ENCODE peak calls at places on chromosomes 4 and X, in four cellular contexts. One of them, this sample, is unnamed.

GRCh38 chr4:5754529-5754881 is 43.5 kb downstream of the EVC start:
- DNase-seq in transverse colon: no peak
- DNase-seq in dorsolateral prefrontal cortex: no peak
- DNase-seq in upper lobe of left lung: no peak
- DNase-seq in this sample: no peak

GRCh38 chr4:140151700-140152014 is 2.3 kb downstream of the MAML3 start:
- DNase-seq in transverse colon: peak
- DNase-seq in dorsolateral prefrontal cortex: peak
- DNase-seq in upper lobe of left lung: peak
- DNase-seq in this sample: peak

GRCh38 chrX:150635952-150636351 is 57.2 kb upstream of the MTMR1 start:
- DNase-seq in transverse colon: no peak
- DNase-seq in dorsolateral prefrontal cortex: no peak
- DNase-seq in upper lobe of left lung: no peak
- DNase-seq in this sample: peak

GRCh38 chr4:169438057-169438480 is 167.3 kb upstream of the SH3RF1 start:
- DNase-seq in transverse colon: no peak
- DNase-seq in dorsolateral prefrontal cortex: no peak
- DNase-seq in upper lobe of left lung: no peak
- DNase-seq in this sample: peak

GRCh38 chr4:175376287-175376977 is 435.6 kb downstream of the GPM6A start:
- DNase-seq in transverse colon: no peak
- DNase-seq in dorsolateral prefrontal cortex: no peak
- DNase-seq in upper lobe of left lung: no peak
- DNase-seq in this sample: no peak

GRCh38 chr4:157170321-157170720 is 50.2 kb upstream of the GRIA2 start:
- DNase-seq in transverse colon: no peak
- DNase-seq in dorsolateral prefrontal cortex: no peak
- DNase-seq in upper lobe of left lung: no peak
- DNase-seq in this sample: no peak

GRCh38 chrX:53594354-53594753 is 92.2 kb downstream of the HUWE1 start:
- DNase-seq in transverse colon: no peak
- DNase-seq in dorsolateral prefrontal cortex: no peak
- DNase-seq in upper lobe of left lung: no peak
- DNase-seq in this sample: no peak

GRCh38 chr4:41550308-41550707 is 12.4 kb downstream of the LIMCH1 start:
- DNase-seq in transverse colon: no peak
- DNase-seq in dorsolateral prefrontal cortex: no peak
- DNase-seq in upper lobe of left lung: no peak
- DNase-seq in this sample: no peak

GRCh38 chr4:94976371-94977011 is 218.7 kb downstream of the BMPR1B start:
- DNase-seq in transverse colon: no peak
- DNase-seq in dorsolateral prefrontal cortex: no peak
- DNase-seq in upper lobe of left lung: no peak
- DNase-seq in this sample: no peak

GRCh38 chr4:70666369-70666768 is at the start of gene JCHAIN:
- DNase-seq in transverse colon: no peak
- DNase-seq in dorsolateral prefrontal cortex: no peak
- DNase-seq in upper lobe of left lung: no peak
- DNase-seq in this sample: no peak

GRCh38 chr4:10226756-10227155 is 110.2 kb upstream of the WDR1 start:
- DNase-seq in transverse colon: no peak
- DNase-seq in dorsolateral prefrontal cortex: no peak
- DNase-seq in upper lobe of left lung: no peak
- DNase-seq in this sample: no peak

GRCh38 chr4:72313121-72313520 is 255.9 kb downstream of the ADAMTS3 start:
- DNase-seq in transverse colon: no peak
- DNase-seq in dorsolateral prefrontal cortex: no peak
- DNase-seq in upper lobe of left lung: peak
- DNase-seq in this sample: no peak

DNA sequence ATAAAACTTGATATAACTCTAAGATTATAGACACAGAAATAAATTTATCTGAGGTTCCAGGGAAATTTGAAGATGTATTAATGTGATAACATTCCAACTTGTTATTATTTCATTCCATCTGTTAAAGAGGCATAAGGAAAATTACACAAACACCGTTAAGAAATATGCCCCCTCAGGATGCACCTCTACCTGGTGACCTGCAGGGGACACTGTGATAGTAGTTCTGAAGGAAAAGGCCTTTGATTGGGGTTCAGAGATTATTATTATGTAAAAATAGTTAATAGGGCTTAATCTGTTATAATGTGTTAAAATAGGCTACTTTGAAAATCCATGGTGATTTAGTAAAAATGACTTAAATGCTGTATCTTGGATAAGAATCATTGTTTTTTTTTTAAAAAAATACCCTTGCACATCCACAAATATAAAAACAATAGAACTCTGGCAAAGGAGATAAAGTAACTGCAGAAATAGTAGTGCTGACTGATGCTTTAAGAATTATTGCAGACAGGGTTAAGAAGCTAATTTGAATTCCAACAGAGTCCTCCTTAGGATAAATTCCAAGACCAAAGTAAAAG is 6.1 kb upstream of the ABRAXAS1 start:
- DNase-seq in transverse colon: no peak
- DNase-seq in dorsolateral prefrontal cortex: no peak
- DNase-seq in upper lobe of left lung: no peak
- DNase-seq in this sample: peak
- TF ChIP-seq CTCF in transverse colon: peak
- TF ChIP-seq CTCF in dorsolateral prefrontal cortex: peak
- TF ChIP-seq CTCF in upper lobe of left lung: peak
- TF ChIP-seq CTCF in this sample: peak

GRCh38 chrX:155968106-155968714 is 29.3 kb upstream of the IL9R start:
- DNase-seq in transverse colon: no peak
- DNase-seq in dorsolateral prefrontal cortex: no peak
- DNase-seq in upper lobe of left lung: no peak
- DNase-seq in this sample: no peak

GRCh38 chrX:155967653-155968052 is 29.8 kb upstream of the IL9R start:
- DNase-seq in transverse colon: no peak
- DNase-seq in dorsolateral prefrontal cortex: no peak
- DNase-seq in upper lobe of left lung: no peak
- DNase-seq in this sample: no peak

GRCh38 chrX:155962906-155963305 is 34.6 kb upstream of the IL9R start:
- DNase-seq in transverse colon: no peak
- DNase-seq in dorsolateral prefrontal cortex: no peak
- DNase-seq in upper lobe of left lung: no peak
- DNase-seq in this sample: no peak

DNA sequence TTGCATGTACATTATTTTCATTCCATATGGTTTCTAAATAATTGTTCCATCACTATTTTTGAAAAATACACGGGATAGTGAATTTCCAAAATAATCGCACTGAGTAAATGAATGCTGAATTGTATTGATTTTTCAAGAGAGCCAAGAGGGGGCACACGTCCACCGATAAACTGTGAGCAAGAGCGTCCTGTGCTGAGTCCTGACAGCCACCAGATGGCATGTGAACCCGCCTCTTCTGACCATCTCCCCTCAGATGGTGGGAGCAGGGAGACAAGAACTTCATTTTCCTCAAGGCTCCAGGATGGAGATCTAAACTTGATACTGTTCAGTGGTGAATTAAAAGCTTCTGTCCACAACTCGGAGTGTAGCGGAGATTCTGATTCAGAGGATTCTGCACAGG is 30.6 kb upstream of the IL9R start:
- DNase-seq in transverse colon: peak
- DNase-seq in dorsolateral prefrontal cortex: no peak
- DNase-seq in upper lobe of left lung: no peak
- DNase-seq in this sample: peak
- TF ChIP-seq CTCF in transverse colon: no peak
- TF ChIP-seq CTCF in dorsolateral prefrontal cortex: no peak
- TF ChIP-seq CTCF in upper lobe of left lung: no peak
- TF ChIP-seq CTCF in this sample: peak

GRCh38 chr4:162498168-162498567 is 334.4 kb upstream of the FSTL5 start:
- DNase-seq in transverse colon: no peak
- DNase-seq in dorsolateral prefrontal cortex: no peak
- DNase-seq in upper lobe of left lung: no peak
- DNase-seq in this sample: no peak

GRCh38 chr4:162499478-162499877 is 335.7 kb upstream of the FSTL5 start:
- DNase-seq in transverse colon: no peak
- DNase-seq in dorsolateral prefrontal cortex: no peak
- DNase-seq in upper lobe of left lung: no peak
- DNase-seq in this sample: no peak

GRCh38 chr4:162502109-162502508 is 338.3 kb upstream of the FSTL5 start:
- DNase-seq in transverse colon: no peak
- DNase-seq in dorsolateral prefrontal cortex: no peak
- DNase-seq in upper lobe of left lung: no peak
- DNase-seq in this sample: no peak

GRCh38 chr4:162494935-162495334 is 331.1 kb upstream of the FSTL5 start:
- DNase-seq in transverse colon: no peak
- DNase-seq in dorsolateral prefrontal cortex: no peak
- DNase-seq in upper lobe of left lung: no peak
- DNase-seq in this sample: no peak

DNA sequence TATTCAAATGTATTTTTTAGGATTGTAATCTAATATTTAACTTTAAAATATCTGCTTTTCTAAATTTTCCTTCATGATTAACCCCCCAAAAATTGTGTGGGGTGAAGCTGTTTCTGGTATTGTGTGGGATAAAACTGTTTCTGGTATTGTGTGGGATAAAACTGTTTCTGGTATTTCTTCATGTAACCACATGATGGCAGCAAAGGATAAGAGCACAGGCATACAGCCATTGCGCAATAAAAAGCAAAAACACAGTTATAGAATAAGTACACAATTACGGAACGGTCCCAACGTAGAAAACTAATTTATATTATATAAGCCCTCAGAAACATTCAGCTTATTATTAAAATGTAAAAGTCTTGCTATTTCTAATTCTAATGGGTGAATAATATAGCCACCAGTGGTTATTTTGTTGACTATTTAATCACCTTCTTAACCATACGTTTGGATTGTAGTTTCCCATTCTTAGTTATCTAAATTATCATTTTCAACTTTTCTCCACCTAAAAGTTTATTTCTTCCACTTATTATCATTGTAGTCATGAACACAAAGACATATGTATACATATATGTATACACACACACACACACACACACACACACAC is 333.9 kb upstream of the FSTL5 start:
- DNase-seq in transverse colon: no peak
- DNase-seq in dorsolateral prefrontal cortex: no peak
- DNase-seq in upper lobe of left lung: no peak
- DNase-seq in this sample: peak
- TF ChIP-seq CTCF in transverse colon: peak
- TF ChIP-seq CTCF in dorsolateral prefrontal cortex: peak
- TF ChIP-seq CTCF in upper lobe of left lung: peak
- TF ChIP-seq CTCF in this sample: peak

GRCh38 chr4:170990989-170991589 is 822.1 kb upstream of the GALNTL6 start:
- DNase-seq in transverse colon: no peak
- DNase-seq in dorsolateral prefrontal cortex: no peak
- DNase-seq in upper lobe of left lung: no peak
- DNase-seq in this sample: peak
- TF ChIP-seq CTCF in transverse colon: no peak
- TF ChIP-seq CTCF in dorsolateral prefrontal cortex: no peak
- TF ChIP-seq CTCF in upper lobe of left lung: no peak
- TF ChIP-seq CTCF in this sample: peak

GRCh38 chr4:121696140-121696640 is 590 bp downstream of the ANXA5 start:
- DNase-seq in transverse colon: peak
- DNase-seq in dorsolateral prefrontal cortex: peak
- DNase-seq in upper lobe of left lung: peak
- DNase-seq in this sample: peak
- TF ChIP-seq CTCF in transverse colon: peak
- TF ChIP-seq CTCF in dorsolateral prefrontal cortex: peak
- TF ChIP-seq CTCF in upper lobe of left lung: no peak
- TF ChIP-seq CTCF in this sample: no peak

GRCh38 chrX:153969125-153969903 is 2.3 kb downstream of the HCFC1 start:
- DNase-seq in transverse colon: no peak
- DNase-seq in dorsolateral prefrontal cortex: no peak
- DNase-seq in upper lobe of left lung: no peak
- DNase-seq in this sample: no peak
- TF ChIP-seq CTCF in transverse colon: no peak
- TF ChIP-seq CTCF in dorsolateral prefrontal cortex: no peak
- TF ChIP-seq CTCF in upper lobe of left lung: no peak
- TF ChIP-seq CTCF in this sample: no peak

GRCh38 chr4:128803783-128804182 is 5.7 kb upstream of the JADE1 start:
- DNase-seq in transverse colon: no peak
- DNase-seq in dorsolateral prefrontal cortex: no peak
- DNase-seq in upper lobe of left lung: no peak
- DNase-seq in this sample: peak

GRCh38 chr4:128800305-128800704 is 9.2 kb upstream of the JADE1 start:
- DNase-seq in transverse colon: no peak
- DNase-seq in dorsolateral prefrontal cortex: no peak
- DNase-seq in upper lobe of left lung: no peak
- DNase-seq in this sample: no peak

DNA sequence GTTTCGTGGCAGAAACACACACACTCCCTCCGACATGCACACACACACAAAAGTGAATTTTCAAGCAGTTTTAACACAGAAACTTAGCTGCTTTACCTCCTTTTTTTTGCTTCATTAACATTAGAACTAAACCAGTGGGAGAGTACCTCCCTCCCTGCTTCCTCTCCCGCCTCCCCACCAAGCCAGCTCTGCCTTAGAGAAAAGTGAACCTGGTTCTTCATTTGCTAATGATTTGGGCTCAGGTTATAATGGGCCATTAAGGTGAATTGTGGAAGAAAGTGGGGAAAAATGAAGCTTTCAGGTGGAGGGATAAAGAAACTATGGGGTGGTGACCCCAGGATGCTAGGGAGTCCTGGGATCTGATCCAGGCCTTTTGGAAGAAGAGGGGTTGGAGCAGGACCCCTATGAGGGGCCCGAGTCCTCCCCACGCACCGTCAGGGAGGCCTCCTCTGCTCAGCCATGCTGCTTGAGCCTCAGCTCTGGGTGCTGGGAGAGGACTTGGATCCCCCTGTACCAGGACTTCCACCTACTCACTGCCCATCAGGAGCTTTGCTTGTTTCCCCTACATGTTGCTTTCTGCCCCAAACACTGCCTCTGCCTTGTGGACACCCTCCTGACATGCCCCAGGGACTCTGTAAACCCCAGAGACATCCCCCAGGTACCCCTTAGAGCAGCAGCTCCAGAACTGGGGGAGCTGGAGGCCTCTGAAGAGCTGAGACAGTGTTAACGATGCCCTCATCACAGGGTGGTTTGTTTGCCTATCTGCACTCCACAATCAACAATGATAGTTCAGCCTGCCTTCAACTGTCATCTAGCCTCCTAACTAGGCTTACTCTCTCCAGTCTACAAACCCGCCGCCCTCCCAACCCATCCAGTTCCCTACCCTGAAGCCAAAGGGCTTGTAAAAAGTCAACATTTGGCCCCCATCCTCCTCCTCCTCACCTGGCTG is 6.5 kb upstream of the JADE1 start:
- DNase-seq in transverse colon: no peak
- DNase-seq in dorsolateral prefrontal cortex: no peak
- DNase-seq in upper lobe of left lung: no peak
- DNase-seq in this sample: no peak
- TF ChIP-seq CTCF in transverse colon: no peak
- TF ChIP-seq CTCF in dorsolateral prefrontal cortex: no peak
- TF ChIP-seq CTCF in upper lobe of left lung: no peak
- TF ChIP-seq CTCF in this sample: no peak

GRCh38 chrX:154321624-154322023 is 26.0 kb downstream of the TKTL1 start:
- DNase-seq in transverse colon: peak
- DNase-seq in dorsolateral prefrontal cortex: peak
- DNase-seq in upper lobe of left lung: no peak
- DNase-seq in this sample: peak
- TF ChIP-seq CTCF in transverse colon: no peak
- TF ChIP-seq CTCF in dorsolateral prefrontal cortex: no peak
- TF ChIP-seq CTCF in upper lobe of left lung: no peak
- TF ChIP-seq CTCF in this sample: peak

This sample was measured in GM13976.